ENCODE peak calls at places on chromosome 20, in nine cellular contexts. K is cardiac muscle cell, Q is psoas muscle, R is thoracic aorta, Y is heart right ventricle, G is A549, H is breast epithelium, F is mammary epithelial cell, B is fibroblast of lung. N is an unnamed sample.

GRCh38 chr20:35312348-35312747 is 20.1 kb upstream of the FAM83C start:
- DNase-seq in K (no peak), Q (no peak), R (no peak), Y (no peak), G (peak), H (no peak), F (peak), B (peak), N (peak)

GRCh38 chr20:3813758-3814581 is 6.4 kb upstream of the AP5S1 start:
- DNase-seq in K (no peak), Q (peak), R (no peak), Y (no peak), G (no peak), H (no peak), F (no peak), B (no peak), N (no peak)

GRCh38 chr20:11979306-11980128 is 61.8 kb downstream of the BTBD3 start:
- DNase-seq in K (no peak), Q (no peak), R (no peak), Y (no peak), G (no peak), H (no peak), F (no peak), B (no peak), N (no peak)

GRCh38 chr20:45064812-45065211 is 36.1 kb downstream of the KCNS1 start:
- DNase-seq in K (no peak), Q (no peak), R (no peak), Y (no peak), G (no peak), H (no peak), F (no peak), B (no peak), N (no peak)

GRCh38 chr20:62136283-62137091 is 6.7 kb downstream of the PSMA7 start:
- DNase-seq in K (peak), Q (peak), R (no peak), Y (peak), G (peak), H (peak), F (peak), B (peak), N (peak)

GRCh38 chr20:33130553-33130952 is 37.4 kb upstream of the BPIFA2 start:
- DNase-seq in K (no peak), Q (no peak), R (no peak), Y (no peak), G (no peak), H (no peak), F (peak), B (no peak), N (no peak)

GRCh38 chr20:3919352-3919751 is 30.2 kb downstream of the PANK2 start:
- DNase-seq in K (no peak), Q (no peak), R (no peak), Y (no peak), G (no peak), H (no peak), F (no peak), B (peak), N (no peak)

GRCh38 chr20:25484911-25485511 is 77.5 kb downstream of the GINS1 start:
- DNase-seq in K (no peak), Q (no peak), R (no peak), Y (no peak), G (no peak), H (no peak), F (peak), B (no peak), N (peak)

GRCh38 chr20:62357681-62358080 is 9.4 kb downstream of the LAMA5 start:
- DNase-seq in K (no peak), Q (peak), R (no peak), Y (peak), G (no peak), H (no peak), F (no peak), B (no peak), N (no peak)

GRCh38 chr20:4012631-4013030 is 2.7 kb downstream of the RNF24 start:
- DNase-seq in K (no peak), Q (no peak), R (no peak), Y (no peak), G (no peak), H (no peak), F (no peak), B (peak), N (no peak)

GRCh38 chr20:675453-676314 is at the start of gene SCRT2:
- DNase-seq in K (peak), Q (peak), R (no peak), Y (peak), G (peak), H (no peak), F (peak), B (peak), N (peak)

GRCh38 chr20:54680872-54681297 is 205.5 kb downstream of the DOK5 start:
- DNase-seq in K (peak), Q (no peak), R (no peak), Y (no peak), G (peak), H (no peak), F (peak), B (peak), N (peak)
- H3K27ac ChIP-seq in K (no peak), Q (no peak), R (no peak), Y (no peak), G (no peak), H (no peak), F (no peak), B (no peak), N (no peak)

GRCh38 chr20:58852559-58853271 is at the start of gene GNAS:
- DNase-seq in K (peak), Q (peak), R (no peak), Y (peak), G (peak), H (no peak), F (peak), B (peak), N (peak)
- TF ChIP-seq CTCF in K (peak), Q (peak), R (peak), Y (peak), G (peak), H (peak), F (peak), B (peak), N (peak)

GRCh38 chr20:5636841-5637240 is 113.4 kb upstream of the SHLD1 start:
- DNase-seq in K (no peak), Q (no peak), R (no peak), Y (no peak), G (no peak), H (no peak), F (no peak), B (no peak), N (no peak)

GRCh38 chr20:5638023-5638422 is 112.2 kb upstream of the SHLD1 start:
- DNase-seq in K (no peak), Q (no peak), R (no peak), Y (no peak), G (no peak), H (no peak), F (no peak), B (no peak), N (no peak)

GRCh38 chr20:5643936-5644335 is 106.3 kb upstream of the SHLD1 start:
- DNase-seq in K (no peak), Q (no peak), R (no peak), Y (no peak), G (no peak), H (no peak), F (no peak), B (no peak), N (no peak)

DNA sequence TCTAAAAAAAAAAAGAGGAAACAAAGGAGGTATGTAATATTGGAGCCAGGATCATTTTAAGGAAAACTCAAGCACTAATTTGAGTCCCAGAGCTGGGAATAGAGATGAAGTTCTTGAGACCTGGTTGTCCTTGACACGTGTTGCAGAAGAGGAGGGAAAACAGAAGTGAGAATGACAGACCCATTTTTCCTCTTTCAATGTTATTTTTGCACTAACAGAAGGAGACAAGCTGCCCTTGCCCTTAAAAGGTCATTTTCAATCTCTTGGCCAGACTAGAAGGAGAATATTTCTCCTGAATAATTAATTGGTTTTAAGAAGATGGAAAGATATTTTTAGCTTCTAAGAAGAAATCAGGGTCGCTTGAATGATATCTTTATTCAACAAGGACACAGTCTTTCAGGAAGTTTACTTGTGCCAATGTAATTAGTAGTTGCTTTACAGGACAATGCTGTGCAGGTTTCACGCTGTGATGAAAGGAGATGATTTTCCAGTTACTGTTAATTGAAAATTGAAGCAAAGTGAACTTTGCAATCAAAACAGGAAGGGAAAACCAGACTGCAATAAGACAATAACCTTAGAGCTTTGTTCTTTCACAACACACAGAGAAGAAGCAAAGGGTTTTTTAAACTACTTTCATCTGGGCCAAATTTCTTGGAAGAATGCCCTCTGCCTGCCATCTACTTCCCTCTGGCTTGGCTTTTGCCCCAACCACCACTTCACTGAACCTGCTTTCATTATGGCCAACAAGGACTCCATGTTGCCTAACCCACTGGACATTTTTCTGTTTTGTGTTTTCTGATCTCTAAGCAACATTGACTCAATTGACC is 107.8 kb upstream of the SHLD1 start:
- DNase-seq in K (no peak), Q (no peak), R (no peak), Y (no peak), G (no peak), H (peak), F (peak), B (peak), N (no peak)
- H3K27ac ChIP-seq in K (no peak), Q (no peak), R (no peak), Y (peak), G (peak), H (peak), F (no peak), B (no peak), N (no peak)

GRCh38 chr20:59265298-59265697 is 35.1 kb upstream of the EDN3 start:
- DNase-seq in K (no peak), Q (no peak), R (no peak), Y (no peak), G (no peak), H (no peak), F (no peak), B (no peak), N (no peak)
- TF ChIP-seq CTCF in K (no peak), Q (no peak), R (no peak), Y (no peak), G (no peak), H (no peak), F (no peak), B (no peak), N (no peak)

N was measured in RWPE1.